ENCODE peak calls at places on chromosome 15, in six cellular contexts. One of them, this sample, is unnamed.
A peak's percentile ranks its signal among the peaks of the same experiment; 100 is the strongest.

GRCh38 chr15:99100245-99101173 is 4.4 kb upstream of the SYNM start:
- DNase-seq in IMR-90: peak; percentile 63
- DNase-seq in testis: peak; percentile 89
- DNase-seq in prostate gland: peak; percentile 71
- DNase-seq in heart left ventricle: peak; percentile 87
- DNase-seq in spleen: peak; percentile 87
- DNase-seq in this sample: peak; percentile 77

GRCh38 chr15:39918688-39919385 is 1.2 kb downstream of the GPR176 start:
- DNase-seq in testis: no peak
- DNase-seq in IMR-90: peak; percentile 93
- DNase-seq in heart left ventricle: no peak
- DNase-seq in spleen: no peak
- DNase-seq in prostate gland: no peak
- DNase-seq in this sample: no peak

GRCh38 chr15:51368751-51369450 is 27.4 kb downstream of the GLDN start:
- DNase-seq in spleen: no peak
- DNase-seq in testis: no peak
- DNase-seq in IMR-90: peak; percentile 93
- DNase-seq in heart left ventricle: no peak
- DNase-seq in prostate gland: no peak
- DNase-seq in this sample: no peak

GRCh38 chr15:37109952-37110630 is 9.7 kb upstream of the MEIS2 start:
- DNase-seq in prostate gland: no peak
- DNase-seq in IMR-90: no peak
- DNase-seq in heart left ventricle: peak; percentile 77
- DNase-seq in testis: no peak
- DNase-seq in spleen: no peak
- DNase-seq in this sample: no peak

GRCh38 chr15:92413511-92413910 is 19.8 kb downstream of the ST8SIA2 start:
- DNase-seq in IMR-90: no peak
- DNase-seq in prostate gland: no peak
- DNase-seq in heart left ventricle: no peak
- DNase-seq in testis: no peak
- DNase-seq in spleen: no peak
- DNase-seq in this sample: no peak

GRCh38 chr15:39124925-39125625 is 455.8 kb upstream of the THBS1 start:
- DNase-seq in IMR-90: peak; percentile 68
- DNase-seq in spleen: no peak
- DNase-seq in heart left ventricle: no peak
- DNase-seq in prostate gland: no peak
- DNase-seq in testis: no peak
- DNase-seq in this sample: no peak

GRCh38 chr15:76163429-76164020 is 103.7 kb downstream of the TMEM266 start:
- DNase-seq in heart left ventricle: peak; percentile 81
- DNase-seq in IMR-90: peak; percentile 79
- DNase-seq in prostate gland: no peak
- DNase-seq in testis: peak; percentile 73
- DNase-seq in spleen: peak; percentile 80
- DNase-seq in this sample: peak; percentile 90

GRCh38 chr15:42549052-42549491 is 434 bp downstream of the HAUS2 start:
- DNase-seq in IMR-90: peak; percentile 12
- DNase-seq in testis: peak; percentile 31
- DNase-seq in heart left ventricle: no peak
- DNase-seq in prostate gland: peak; percentile 8
- DNase-seq in spleen: no peak
- DNase-seq in this sample: no peak

GRCh38 chr15:73985101-73985873 is 6.8 kb downstream of the STOML1 start:
- DNase-seq in heart left ventricle: no peak
- DNase-seq in prostate gland: no peak
- DNase-seq in IMR-90: peak; percentile 83
- DNase-seq in spleen: no peak
- DNase-seq in testis: no peak
- DNase-seq in this sample: no peak

GRCh38 chr15:96421211-96421610 is 90.7 kb downstream of the NR2F2 start:
- DNase-seq in testis: no peak
- DNase-seq in spleen: no peak
- DNase-seq in IMR-90: peak; percentile 61
- DNase-seq in prostate gland: no peak
- DNase-seq in heart left ventricle: no peak
- DNase-seq in this sample: no peak

GRCh38 chr15:95972812-95973211 is 357.7 kb upstream of the NR2F2 start:
- DNase-seq in prostate gland: no peak
- DNase-seq in testis: no peak
- DNase-seq in heart left ventricle: no peak
- DNase-seq in spleen: no peak
- DNase-seq in IMR-90: no peak
- DNase-seq in this sample: no peak

GRCh38 chr15:23438816-23439466 is 8.1 kb downstream of the GOLGA6L2 start:
- DNase-seq in heart left ventricle: no peak
- DNase-seq in IMR-90: no peak
- DNase-seq in prostate gland: no peak
- DNase-seq in testis: no peak
- DNase-seq in spleen: no peak
- DNase-seq in this sample: no peak

GRCh38 chr15:73295630-73296286 is 73.0 kb downstream of the HCN4 start:
- DNase-seq in heart left ventricle: no peak
- DNase-seq in IMR-90: peak; percentile 42
- DNase-seq in testis: no peak
- DNase-seq in prostate gland: no peak
- DNase-seq in spleen: no peak
- DNase-seq in this sample: no peak

GRCh38 chr15:70088887-70089691 is 8.6 kb downstream of the TLE3 start:
- DNase-seq in prostate gland: no peak
- DNase-seq in spleen: peak; percentile 65
- DNase-seq in heart left ventricle: peak; percentile 62
- DNase-seq in IMR-90: peak; percentile 71
- DNase-seq in testis: peak; percentile 32
- DNase-seq in this sample: peak; percentile 23

GRCh38 chr15:76492538-76492937 is 156.0 kb downstream of the ISL2 start:
- DNase-seq in testis: no peak
- DNase-seq in prostate gland: no peak
- DNase-seq in IMR-90: no peak
- DNase-seq in heart left ventricle: no peak
- DNase-seq in spleen: no peak
- DNase-seq in this sample: no peak

GRCh38 chr15:97425596-97425995 is 534.9 kb upstream of the ARRDC4 start:
- DNase-seq in IMR-90: no peak
- DNase-seq in heart left ventricle: no peak
- DNase-seq in spleen: no peak
- DNase-seq in prostate gland: no peak
- DNase-seq in testis: no peak
- DNase-seq in this sample: no peak

GRCh38 chr15:81480645-81481053 is 106.6 kb upstream of the TMC3 start:
- DNase-seq in prostate gland: peak; percentile 56
- DNase-seq in IMR-90: peak; percentile 69
- DNase-seq in spleen: no peak
- DNase-seq in heart left ventricle: peak; percentile 26
- DNase-seq in testis: peak; percentile 51
- DNase-seq in this sample: no peak

GRCh38 chr15:74995779-74996765 is 709 bp downstream of the SCAMP5 start:
- DNase-seq in testis: peak; percentile 50
- DNase-seq in heart left ventricle: peak; percentile 30
- DNase-seq in spleen: peak; percentile 66
- DNase-seq in prostate gland: no peak
- DNase-seq in IMR-90: no peak
- DNase-seq in this sample: no peak

GRCh38 chr15:28023422-28023821 is 75.7 kb downstream of the OCA2 start:
- DNase-seq in spleen: no peak
- DNase-seq in testis: no peak
- DNase-seq in IMR-90: no peak
- DNase-seq in prostate gland: no peak
- DNase-seq in heart left ventricle: no peak
- DNase-seq in this sample: no peak

GRCh38 chr15:28025413-28025812 is 73.7 kb downstream of the OCA2 start:
- DNase-seq in testis: no peak
- DNase-seq in IMR-90: no peak
- DNase-seq in spleen: no peak
- DNase-seq in heart left ventricle: no peak
- DNase-seq in prostate gland: no peak
- DNase-seq in this sample: no peak

GRCh38 chr15:28026221-28026620 is 72.9 kb downstream of the OCA2 start:
- DNase-seq in IMR-90: no peak
- DNase-seq in heart left ventricle: no peak
- DNase-seq in prostate gland: no peak
- DNase-seq in spleen: no peak
- DNase-seq in testis: no peak
- DNase-seq in this sample: no peak

GRCh38 chr15:28023933-28024888 is 74.9 kb downstream of the OCA2 start:
- DNase-seq in prostate gland: no peak
- DNase-seq in testis: no peak
- DNase-seq in IMR-90: no peak
- DNase-seq in heart left ventricle: no peak
- DNase-seq in spleen: no peak
- DNase-seq in this sample: no peak

DNA sequence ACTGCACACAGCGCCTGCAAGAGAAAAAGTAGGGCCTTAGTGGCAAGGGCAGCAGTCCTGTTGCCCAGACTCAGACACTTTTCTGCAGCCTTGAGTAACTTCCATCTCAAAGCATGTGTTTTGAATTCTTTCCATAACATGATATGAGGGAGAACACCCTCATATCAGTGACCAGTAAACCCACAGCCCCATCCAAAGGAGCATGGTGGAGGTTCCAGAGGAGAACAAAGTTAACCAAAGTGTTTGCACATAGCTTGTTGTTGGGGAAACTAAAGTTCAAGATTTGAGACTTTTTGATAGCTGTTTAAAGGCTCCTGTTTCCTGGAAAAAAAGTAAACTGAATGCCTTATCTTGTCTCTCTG is 74.2 kb downstream of the OCA2 start:
- DNase-seq in IMR-90: no peak
- DNase-seq in testis: no peak
- DNase-seq in spleen: no peak
- DNase-seq in heart left ventricle: no peak
- DNase-seq in prostate gland: no peak
- DNase-seq in this sample: no peak
- TF ChIP-seq POLR2A in IMR-90: no peak
- TF ChIP-seq POLR2A in testis: no peak
- TF ChIP-seq POLR2A in spleen: no peak
- TF ChIP-seq POLR2A in heart left ventricle: no peak
- TF ChIP-seq POLR2A in prostate gland: no peak
- TF ChIP-seq POLR2A in this sample: no peak

GRCh38 chr15:34494084-34494399 is 56.4 kb upstream of the GOLGA8A start:
- DNase-seq in prostate gland: no peak
- DNase-seq in testis: no peak
- DNase-seq in heart left ventricle: no peak
- DNase-seq in IMR-90: no peak
- DNase-seq in spleen: no peak
- DNase-seq in this sample: no peak

GRCh38 chr15:34493001-34493400 is 55.4 kb upstream of the GOLGA8A start:
- DNase-seq in testis: no peak
- DNase-seq in prostate gland: no peak
- DNase-seq in IMR-90: no peak
- DNase-seq in heart left ventricle: no peak
- DNase-seq in spleen: no peak
- DNase-seq in this sample: no peak

DNA sequence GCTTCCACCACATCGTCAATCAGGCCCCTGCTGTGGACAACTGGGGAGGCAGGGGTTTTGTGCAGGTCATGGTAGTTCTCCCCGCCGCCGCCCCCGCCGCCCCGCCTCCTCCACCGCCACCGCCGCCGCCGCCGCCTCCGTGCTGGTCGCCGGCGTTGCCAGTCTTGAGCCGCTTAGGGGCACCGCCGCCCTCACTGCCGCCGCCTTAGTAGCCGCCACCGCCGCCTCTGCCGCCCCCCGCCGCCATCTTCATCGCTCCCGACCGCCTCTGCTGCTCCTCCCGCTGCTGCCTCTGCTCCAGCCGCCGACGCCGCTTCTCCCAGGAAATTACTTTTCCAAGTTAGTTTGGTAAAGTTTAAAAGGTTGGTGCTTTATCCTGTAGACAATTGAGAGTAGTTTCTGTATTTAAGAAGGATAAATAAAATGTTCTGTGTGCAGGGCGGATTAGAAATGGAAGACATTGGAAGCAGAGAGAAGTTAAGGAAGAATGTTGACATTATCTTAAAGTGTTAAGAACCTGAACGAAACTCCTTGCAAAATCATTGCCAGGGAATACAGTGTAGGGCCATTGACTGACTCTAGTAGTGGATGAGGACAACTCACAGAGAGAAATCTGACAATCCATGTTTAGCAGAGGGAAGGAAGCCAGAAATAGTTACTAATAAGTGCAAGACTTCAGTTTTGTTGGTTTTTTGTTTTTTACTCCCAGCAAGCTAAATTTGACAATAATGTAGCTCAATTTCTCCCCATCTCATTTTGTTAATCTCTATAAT is 53.0 kb upstream of the GOLGA8A start:
- DNase-seq in heart left ventricle: no peak
- DNase-seq in spleen: peak; percentile 59
- DNase-seq in IMR-90: no peak
- DNase-seq in prostate gland: no peak
- DNase-seq in testis: no peak
- DNase-seq in this sample: no peak
- H3K4me3 ChIP-seq in heart left ventricle: no peak overlapping the region
- H3K4me3 ChIP-seq in spleen: no peak overlapping the region
- H3K4me3 ChIP-seq in IMR-90: no peak overlapping the region
- H3K4me3 ChIP-seq in prostate gland: no peak overlapping the region
- H3K4me3 ChIP-seq in testis: peak overlapping the region; percentile 41
- H3K4me3 ChIP-seq in this sample: no peak overlapping the region

GRCh38 chr15:44443515-44443914 is 16.1 kb downstream of the CTDSPL2 start:
- DNase-seq in testis: no peak
- DNase-seq in prostate gland: no peak
- DNase-seq in spleen: no peak
- DNase-seq in heart left ventricle: no peak
- DNase-seq in IMR-90: no peak
- DNase-seq in this sample: no peak

GRCh38 chr15:44438402-44438801 is 11.0 kb downstream of the CTDSPL2 start:
- DNase-seq in spleen: no peak
- DNase-seq in heart left ventricle: no peak
- DNase-seq in IMR-90: no peak
- DNase-seq in prostate gland: no peak
- DNase-seq in testis: no peak
- DNase-seq in this sample: no peak

GRCh38 chr15:44435893-44436667 is 8.7 kb downstream of the CTDSPL2 start:
- DNase-seq in prostate gland: no peak
- DNase-seq in testis: no peak
- DNase-seq in heart left ventricle: no peak
- DNase-seq in spleen: no peak
- DNase-seq in IMR-90: peak; percentile 43
- DNase-seq in this sample: no peak

GRCh38 chr15:44441095-44441501 is 13.7 kb downstream of the CTDSPL2 start:
- DNase-seq in IMR-90: no peak
- DNase-seq in spleen: no peak
- DNase-seq in heart left ventricle: no peak
- DNase-seq in testis: no peak
- DNase-seq in prostate gland: no peak
- DNase-seq in this sample: no peak
- TF ChIP-seq POLR2A in IMR-90: no peak
- TF ChIP-seq POLR2A in spleen: no peak
- TF ChIP-seq POLR2A in heart left ventricle: no peak
- TF ChIP-seq POLR2A in testis: no peak
- TF ChIP-seq POLR2A in prostate gland: no peak
- TF ChIP-seq POLR2A in this sample: no peak

DNA sequence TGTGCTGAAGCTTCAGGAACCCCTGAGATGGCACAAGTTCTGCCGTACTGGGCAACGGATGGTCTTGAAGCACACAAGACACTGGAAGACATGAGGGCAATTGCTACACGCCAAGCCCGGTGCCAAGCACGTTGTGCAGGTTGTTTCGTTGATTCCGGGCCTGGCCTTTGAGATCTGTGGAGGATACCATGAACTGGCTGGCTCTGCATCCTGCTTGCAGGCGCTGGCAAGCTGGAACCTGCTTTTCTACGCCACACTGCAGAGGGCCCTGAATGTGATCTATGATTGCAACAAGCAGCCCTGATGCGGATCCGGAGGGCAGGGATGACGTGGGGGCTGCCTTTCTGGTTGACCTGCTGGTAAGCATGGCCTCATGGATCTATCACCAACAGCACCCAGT is 262.5 kb upstream of the ATP10A start:
- DNase-seq in IMR-90: no peak
- DNase-seq in heart left ventricle: no peak
- DNase-seq in testis: no peak
- DNase-seq in spleen: no peak
- DNase-seq in prostate gland: peak; percentile 21
- DNase-seq in this sample: no peak
- H3K4me3 ChIP-seq in IMR-90: no peak overlapping the region
- H3K4me3 ChIP-seq in heart left ventricle: no peak overlapping the region
- H3K4me3 ChIP-seq in testis: no peak overlapping the region
- H3K4me3 ChIP-seq in spleen: no peak overlapping the region
- H3K4me3 ChIP-seq in prostate gland: no peak overlapping the region
- H3K4me3 ChIP-seq in this sample: no peak overlapping the region